ENCODE peak calls at places on chromosomes 5 and 9, in ten cellular contexts. One of them, this sample, is unnamed.

GRCh38 chr9:134943411-134943810 is 25.7 kb upstream of the FCN1 start:
- DNase-seq in activated T-cell treated with anti-CD3 and anti-CD28 coated beads for 48 hours: no peak
- DNase-seq in NAMALWA: no peak
- DNase-seq in central memory CD8-positive, alpha-beta T cell: no peak
- DNase-seq in astrocyte of the spinal cord: no peak
- DNase-seq in NCI-H510A treated with DMSO at 0.1 percent for 48 hours: no peak
- DNase-seq in RPMI8226: no peak
- DNase-seq in HEK293T: no peak
- DNase-seq in uterus: no peak
- DNase-seq in aorta: peak; percentile 73
- DNase-seq in this sample: no peak

GRCh38 chr5:1824903-1825841 is 24.0 kb downstream of the NDUFS6 start:
- DNase-seq in activated T-cell treated with anti-CD3 and anti-CD28 coated beads for 48 hours: no peak
- DNase-seq in NAMALWA: no peak
- DNase-seq in central memory CD8-positive, alpha-beta T cell: no peak
- DNase-seq in astrocyte of the spinal cord: no peak
- DNase-seq in NCI-H510A treated with DMSO at 0.1 percent for 48 hours: no peak
- DNase-seq in RPMI8226: no peak
- DNase-seq in HEK293T: no peak
- DNase-seq in uterus: no peak
- DNase-seq in aorta: peak; percentile 68
- DNase-seq in this sample: no peak

GRCh38 chr9:128098017-128098935 is 29.3 kb downstream of the PTGES2 start:
- DNase-seq in activated T-cell treated with anti-CD3 and anti-CD28 coated beads for 48 hours: peak; percentile 62
- DNase-seq in NAMALWA: no peak
- DNase-seq in central memory CD8-positive, alpha-beta T cell: no peak
- DNase-seq in astrocyte of the spinal cord: peak; percentile 98
- DNase-seq in NCI-H510A treated with DMSO at 0.1 percent for 48 hours: peak; percentile 98
- DNase-seq in RPMI8226: no peak
- DNase-seq in HEK293T: peak; percentile 88
- DNase-seq in uterus: peak; percentile 98
- DNase-seq in aorta: peak; percentile 97
- DNase-seq in this sample: peak; percentile 96

GRCh38 chr5:32538031-32538547 is 47.3 kb upstream of the SUB1 start:
- DNase-seq in activated T-cell treated with anti-CD3 and anti-CD28 coated beads for 48 hours: no peak
- DNase-seq in NAMALWA: peak; percentile 74
- DNase-seq in central memory CD8-positive, alpha-beta T cell: no peak
- DNase-seq in astrocyte of the spinal cord: no peak
- DNase-seq in NCI-H510A treated with DMSO at 0.1 percent for 48 hours: no peak
- DNase-seq in RPMI8226: peak; percentile 93
- DNase-seq in HEK293T: no peak
- DNase-seq in uterus: no peak
- DNase-seq in aorta: no peak
- DNase-seq in this sample: no peak

GRCh38 chr5:154273028-154273617 is 82.6 kb downstream of the GALNT10 start:
- DNase-seq in activated T-cell treated with anti-CD3 and anti-CD28 coated beads for 48 hours: no peak
- DNase-seq in NAMALWA: no peak
- DNase-seq in central memory CD8-positive, alpha-beta T cell: no peak
- DNase-seq in astrocyte of the spinal cord: peak; percentile 43
- DNase-seq in NCI-H510A treated with DMSO at 0.1 percent for 48 hours: no peak
- DNase-seq in RPMI8226: peak; percentile 92
- DNase-seq in HEK293T: no peak
- DNase-seq in uterus: no peak
- DNase-seq in aorta: no peak
- DNase-seq in this sample: no peak

GRCh38 chr9:113363336-113363735 is 13.4 kb downstream of the HDHD3 start:
- DNase-seq in activated T-cell treated with anti-CD3 and anti-CD28 coated beads for 48 hours: no peak
- DNase-seq in NAMALWA: no peak
- DNase-seq in central memory CD8-positive, alpha-beta T cell: no peak
- DNase-seq in astrocyte of the spinal cord: no peak
- DNase-seq in NCI-H510A treated with DMSO at 0.1 percent for 48 hours: no peak
- DNase-seq in RPMI8226: no peak
- DNase-seq in HEK293T: no peak
- DNase-seq in uterus: no peak
- DNase-seq in aorta: no peak
- DNase-seq in this sample: no peak

GRCh38 chr5:75335952-75336624 is 932 bp upstream of the HMGCR start:
- DNase-seq in activated T-cell treated with anti-CD3 and anti-CD28 coated beads for 48 hours: no peak
- DNase-seq in NAMALWA: peak; percentile 68
- DNase-seq in central memory CD8-positive, alpha-beta T cell: no peak
- DNase-seq in astrocyte of the spinal cord: peak; percentile 82
- DNase-seq in NCI-H510A treated with DMSO at 0.1 percent for 48 hours: peak; percentile 60
- DNase-seq in RPMI8226: peak; percentile 61
- DNase-seq in HEK293T: peak; percentile 58
- DNase-seq in uterus: peak; percentile 33
- DNase-seq in aorta: no peak
- DNase-seq in this sample: no peak

GRCh38 chr9:15246688-15247087 is 60.3 kb downstream of the TTC39B start:
- DNase-seq in activated T-cell treated with anti-CD3 and anti-CD28 coated beads for 48 hours: no peak
- DNase-seq in NAMALWA: no peak
- DNase-seq in central memory CD8-positive, alpha-beta T cell: no peak
- DNase-seq in astrocyte of the spinal cord: peak; percentile 45
- DNase-seq in NCI-H510A treated with DMSO at 0.1 percent for 48 hours: peak; percentile 13
- DNase-seq in RPMI8226: no peak
- DNase-seq in HEK293T: no peak
- DNase-seq in uterus: no peak
- DNase-seq in aorta: no peak
- DNase-seq in this sample: no peak

GRCh38 chr5:123700624-123701023 is 188.6 kb downstream of the CSNK1G3 start:
- DNase-seq in activated T-cell treated with anti-CD3 and anti-CD28 coated beads for 48 hours: no peak
- DNase-seq in NAMALWA: no peak
- DNase-seq in central memory CD8-positive, alpha-beta T cell: no peak
- DNase-seq in astrocyte of the spinal cord: peak; percentile 98
- DNase-seq in NCI-H510A treated with DMSO at 0.1 percent for 48 hours: no peak
- DNase-seq in RPMI8226: no peak
- DNase-seq in HEK293T: no peak
- DNase-seq in uterus: peak; percentile 22
- DNase-seq in aorta: no peak
- DNase-seq in this sample: no peak

GRCh38 chr9:133111461-133112360 is 9.3 kb downstream of the RALGDS start:
- DNase-seq in activated T-cell treated with anti-CD3 and anti-CD28 coated beads for 48 hours: no peak
- DNase-seq in NAMALWA: no peak
- DNase-seq in central memory CD8-positive, alpha-beta T cell: no peak
- DNase-seq in astrocyte of the spinal cord: no peak
- DNase-seq in NCI-H510A treated with DMSO at 0.1 percent for 48 hours: no peak
- DNase-seq in RPMI8226: no peak
- DNase-seq in HEK293T: no peak
- DNase-seq in uterus: no peak
- DNase-seq in aorta: peak; percentile 69
- DNase-seq in this sample: peak; percentile 34

GRCh38 chr9:14140121-14140520 is 173.8 kb downstream of the NFIB start:
- DNase-seq in activated T-cell treated with anti-CD3 and anti-CD28 coated beads for 48 hours: no peak
- DNase-seq in NAMALWA: no peak
- DNase-seq in central memory CD8-positive, alpha-beta T cell: no peak
- DNase-seq in astrocyte of the spinal cord: no peak
- DNase-seq in NCI-H510A treated with DMSO at 0.1 percent for 48 hours: no peak
- DNase-seq in RPMI8226: no peak
- DNase-seq in HEK293T: no peak
- DNase-seq in uterus: no peak
- DNase-seq in aorta: no peak
- DNase-seq in this sample: no peak

GRCh38 chr5:61230492-61230891 is 68.2 kb upstream of the SMIM15 start:
- DNase-seq in activated T-cell treated with anti-CD3 and anti-CD28 coated beads for 48 hours: no peak
- DNase-seq in NAMALWA: no peak
- DNase-seq in central memory CD8-positive, alpha-beta T cell: no peak
- DNase-seq in astrocyte of the spinal cord: no peak
- DNase-seq in NCI-H510A treated with DMSO at 0.1 percent for 48 hours: no peak
- DNase-seq in RPMI8226: no peak
- DNase-seq in HEK293T: no peak
- DNase-seq in uterus: no peak
- DNase-seq in aorta: no peak
- DNase-seq in this sample: no peak

GRCh38 chr5:57468481-57469165 is 14.0 kb downstream of the ACTBL2 start:
- DNase-seq in activated T-cell treated with anti-CD3 and anti-CD28 coated beads for 48 hours: no peak
- DNase-seq in NAMALWA: no peak
- DNase-seq in central memory CD8-positive, alpha-beta T cell: no peak
- DNase-seq in astrocyte of the spinal cord: peak; percentile 43
- DNase-seq in NCI-H510A treated with DMSO at 0.1 percent for 48 hours: no peak
- DNase-seq in RPMI8226: no peak
- DNase-seq in HEK293T: no peak
- DNase-seq in uterus: no peak
- DNase-seq in aorta: no peak
- DNase-seq in this sample: no peak

GRCh38 chr9:78903581-78903980 is 606.7 kb downstream of the PSAT1 start:
- DNase-seq in activated T-cell treated with anti-CD3 and anti-CD28 coated beads for 48 hours: no peak
- DNase-seq in NAMALWA: no peak
- DNase-seq in central memory CD8-positive, alpha-beta T cell: no peak
- DNase-seq in astrocyte of the spinal cord: no peak
- DNase-seq in NCI-H510A treated with DMSO at 0.1 percent for 48 hours: no peak
- DNase-seq in RPMI8226: no peak
- DNase-seq in HEK293T: no peak
- DNase-seq in uterus: no peak
- DNase-seq in aorta: no peak
- DNase-seq in this sample: no peak

GRCh38 chr9:81637276-81637675 is 52.1 kb downstream of the TLE1 start:
- DNase-seq in activated T-cell treated with anti-CD3 and anti-CD28 coated beads for 48 hours: no peak
- DNase-seq in NAMALWA: no peak
- DNase-seq in central memory CD8-positive, alpha-beta T cell: no peak
- DNase-seq in astrocyte of the spinal cord: no peak
- DNase-seq in NCI-H510A treated with DMSO at 0.1 percent for 48 hours: no peak
- DNase-seq in RPMI8226: no peak
- DNase-seq in HEK293T: no peak
- DNase-seq in uterus: no peak
- DNase-seq in aorta: no peak
- DNase-seq in this sample: no peak

GRCh38 chr9:131282175-131282574 is 5.9 kb upstream of the FAM78A start:
- DNase-seq in activated T-cell treated with anti-CD3 and anti-CD28 coated beads for 48 hours: no peak
- DNase-seq in NAMALWA: no peak
- DNase-seq in central memory CD8-positive, alpha-beta T cell: no peak
- DNase-seq in astrocyte of the spinal cord: no peak
- DNase-seq in NCI-H510A treated with DMSO at 0.1 percent for 48 hours: no peak
- DNase-seq in RPMI8226: no peak
- DNase-seq in HEK293T: no peak
- DNase-seq in uterus: no peak
- DNase-seq in aorta: no peak
- DNase-seq in this sample: no peak

GRCh38 chr9:121686930-121687541 is 35.6 kb downstream of the DAB2IP start:
- DNase-seq in activated T-cell treated with anti-CD3 and anti-CD28 coated beads for 48 hours: peak; percentile 57
- DNase-seq in NAMALWA: peak; percentile 84
- DNase-seq in central memory CD8-positive, alpha-beta T cell: peak; percentile 47
- DNase-seq in astrocyte of the spinal cord: peak; percentile 70
- DNase-seq in NCI-H510A treated with DMSO at 0.1 percent for 48 hours: peak; percentile 84
- DNase-seq in RPMI8226: peak; percentile 79
- DNase-seq in HEK293T: peak; percentile 77
- DNase-seq in uterus: peak; percentile 85
- DNase-seq in aorta: peak; percentile 94
- DNase-seq in this sample: peak; percentile 67

GRCh38 chr5:62977641-62978040 is 399.0 kb downstream of the LRRC70 start:
- DNase-seq in activated T-cell treated with anti-CD3 and anti-CD28 coated beads for 48 hours: no peak
- DNase-seq in NAMALWA: no peak
- DNase-seq in central memory CD8-positive, alpha-beta T cell: no peak
- DNase-seq in astrocyte of the spinal cord: no peak
- DNase-seq in NCI-H510A treated with DMSO at 0.1 percent for 48 hours: peak; percentile 31
- DNase-seq in RPMI8226: no peak
- DNase-seq in HEK293T: no peak
- DNase-seq in uterus: no peak
- DNase-seq in aorta: no peak
- DNase-seq in this sample: peak; percentile 34